ENCODE peak calls at places on chromosomes 16 and 17, in ten cellular contexts. One of them, this sample, is unnamed.

GRCh38 chr17:32876414-32877163 is at the start of gene MYO1D:
- DNase-seq in A549: peak; percentile 48
- DNase-seq in prostate gland: peak; percentile 53
- DNase-seq in heart right ventricle: peak; percentile 29
- DNase-seq in uterus: peak; percentile 52
- DNase-seq in IMR-90: no peak
- DNase-seq in heart left ventricle: peak; percentile 54
- DNase-seq in AG04450: no peak
- DNase-seq in NB4: no peak
- DNase-seq in lower lobe of right lung: peak; percentile 83
- DNase-seq in this sample: peak; percentile 67

GRCh38 chr17:40605301-40605700 is 40.0 kb upstream of the CCR7 start:
- DNase-seq in A549: no peak
- DNase-seq in prostate gland: no peak
- DNase-seq in heart right ventricle: no peak
- DNase-seq in uterus: no peak
- DNase-seq in IMR-90: no peak
- DNase-seq in heart left ventricle: no peak
- DNase-seq in AG04450: no peak
- DNase-seq in NB4: no peak
- DNase-seq in lower lobe of right lung: no peak
- DNase-seq in this sample: no peak

GRCh38 chr16:24499193-24499814 is 40.1 kb upstream of the RBBP6 start:
- DNase-seq in A549: peak; percentile 57
- DNase-seq in prostate gland: no peak
- DNase-seq in heart right ventricle: no peak
- DNase-seq in uterus: no peak
- DNase-seq in IMR-90: peak; percentile 11
- DNase-seq in heart left ventricle: no peak
- DNase-seq in AG04450: no peak
- DNase-seq in NB4: peak; percentile 62
- DNase-seq in lower lobe of right lung: no peak
- DNase-seq in this sample: peak; percentile 54

GRCh38 chr17:39104046-39104445 is 47.4 kb downstream of the PLXDC1 start:
- DNase-seq in A549: no peak
- DNase-seq in prostate gland: no peak
- DNase-seq in heart right ventricle: no peak
- DNase-seq in uterus: no peak
- DNase-seq in IMR-90: peak; percentile 79
- DNase-seq in heart left ventricle: no peak
- DNase-seq in AG04450: peak; percentile 21
- DNase-seq in NB4: no peak
- DNase-seq in lower lobe of right lung: no peak
- DNase-seq in this sample: no peak

GRCh38 chr17:42347198-42347597 is 41.0 kb downstream of the STAT3 start:
- DNase-seq in A549: peak; percentile 37
- DNase-seq in prostate gland: peak; percentile 69
- DNase-seq in heart right ventricle: peak; percentile 65
- DNase-seq in uterus: peak; percentile 91
- DNase-seq in IMR-90: peak; percentile 86
- DNase-seq in heart left ventricle: peak; percentile 43
- DNase-seq in AG04450: peak; percentile 60
- DNase-seq in NB4: no peak
- DNase-seq in lower lobe of right lung: no peak
- DNase-seq in this sample: no peak

GRCh38 chr17:40873255-40873654 is 6.2 kb upstream of the KRT12 start:
- DNase-seq in A549: no peak
- DNase-seq in prostate gland: no peak
- DNase-seq in heart right ventricle: no peak
- DNase-seq in uterus: no peak
- DNase-seq in IMR-90: no peak
- DNase-seq in heart left ventricle: no peak
- DNase-seq in AG04450: no peak
- DNase-seq in NB4: no peak
- DNase-seq in lower lobe of right lung: no peak
- DNase-seq in this sample: no peak

GRCh38 chr17:20191066-20191465 is 181.9 kb downstream of the SPECC1 start:
- DNase-seq in A549: no peak
- DNase-seq in prostate gland: no peak
- DNase-seq in heart right ventricle: no peak
- DNase-seq in uterus: no peak
- DNase-seq in IMR-90: peak; percentile 98
- DNase-seq in heart left ventricle: no peak
- DNase-seq in AG04450: peak; percentile 89
- DNase-seq in NB4: no peak
- DNase-seq in lower lobe of right lung: no peak
- DNase-seq in this sample: no peak

GRCh38 chr17:32569171-32570080 is 82.6 kb downstream of the CDK5R1 start:
- DNase-seq in A549: no peak
- DNase-seq in prostate gland: no peak
- DNase-seq in heart right ventricle: no peak
- DNase-seq in uterus: no peak
- DNase-seq in IMR-90: no peak
- DNase-seq in heart left ventricle: no peak
- DNase-seq in AG04450: no peak
- DNase-seq in NB4: no peak
- DNase-seq in lower lobe of right lung: no peak
- DNase-seq in this sample: peak; percentile 77

DNA sequence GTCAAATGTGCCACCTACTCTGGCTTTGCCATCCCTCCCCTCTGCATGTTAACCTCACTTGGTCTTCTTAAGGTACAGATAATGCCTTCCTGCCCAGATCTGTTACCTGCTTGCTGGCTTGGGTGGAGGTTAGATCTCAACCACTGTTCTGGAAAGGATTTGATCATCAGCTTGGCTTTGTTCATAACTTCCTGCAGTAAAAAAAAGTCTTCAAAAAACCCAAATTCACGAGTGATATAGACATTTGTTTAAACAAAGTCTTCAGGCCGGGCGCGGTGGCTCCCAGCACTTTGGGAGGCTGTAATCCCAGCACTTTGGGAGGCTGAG is 252.8 kb downstream of the NTN1 start:
- DNase-seq in A549: no peak
- DNase-seq in prostate gland: no peak
- DNase-seq in heart right ventricle: no peak
- DNase-seq in uterus: no peak
- DNase-seq in IMR-90: no peak
- DNase-seq in heart left ventricle: no peak
- DNase-seq in AG04450: no peak
- DNase-seq in NB4: no peak
- DNase-seq in lower lobe of right lung: no peak
- DNase-seq in this sample: no peak
- H3K4me3 ChIP-seq in A549: no peak overlapping the region
- H3K4me3 ChIP-seq in prostate gland: no peak overlapping the region
- H3K4me3 ChIP-seq in heart right ventricle: no peak overlapping the region
- H3K4me3 ChIP-seq in uterus: no peak overlapping the region
- H3K4me3 ChIP-seq in IMR-90: no peak overlapping the region
- H3K4me3 ChIP-seq in heart left ventricle: no peak overlapping the region
- H3K4me3 ChIP-seq in AG04450: no peak overlapping the region
- H3K4me3 ChIP-seq in NB4: no peak overlapping the region
- H3K4me3 ChIP-seq in lower lobe of right lung: no peak overlapping the region
- H3K4me3 ChIP-seq in this sample: no peak overlapping the region

GRCh38 chr16:75112281-75113045 is 4.1 kb downstream of the LDHD start:
- DNase-seq in A549: no peak
- DNase-seq in prostate gland: no peak
- DNase-seq in heart right ventricle: no peak
- DNase-seq in uterus: no peak
- DNase-seq in IMR-90: no peak
- DNase-seq in heart left ventricle: no peak
- DNase-seq in AG04450: no peak
- DNase-seq in NB4: no peak
- DNase-seq in lower lobe of right lung: no peak
- DNase-seq in this sample: no peak

GRCh38 chr16:75109732-75110243 is 6.8 kb downstream of the LDHD start:
- DNase-seq in A549: no peak
- DNase-seq in prostate gland: no peak
- DNase-seq in heart right ventricle: peak; percentile 78
- DNase-seq in uterus: no peak
- DNase-seq in IMR-90: no peak
- DNase-seq in heart left ventricle: peak; percentile 78
- DNase-seq in AG04450: no peak
- DNase-seq in NB4: peak; percentile 90
- DNase-seq in lower lobe of right lung: no peak
- DNase-seq in this sample: no peak

GRCh38 chr16:75110637-75111513 is 5.7 kb downstream of the LDHD start:
- DNase-seq in A549: peak; percentile 90
- DNase-seq in prostate gland: peak; percentile 85
- DNase-seq in heart right ventricle: peak; percentile 91
- DNase-seq in uterus: peak; percentile 93
- DNase-seq in IMR-90: peak; percentile 89
- DNase-seq in heart left ventricle: peak; percentile 91
- DNase-seq in AG04450: peak; percentile 72
- DNase-seq in NB4: peak; percentile 94
- DNase-seq in lower lobe of right lung: peak; percentile 91
- DNase-seq in this sample: peak; percentile 93

GRCh38 chr16:75113046-75113491 is 3.5 kb downstream of the LDHD start:
- DNase-seq in A549: no peak
- DNase-seq in prostate gland: no peak
- DNase-seq in heart right ventricle: no peak
- DNase-seq in uterus: no peak
- DNase-seq in IMR-90: no peak
- DNase-seq in heart left ventricle: no peak
- DNase-seq in AG04450: no peak
- DNase-seq in NB4: no peak
- DNase-seq in lower lobe of right lung: no peak
- DNase-seq in this sample: no peak

DNA sequence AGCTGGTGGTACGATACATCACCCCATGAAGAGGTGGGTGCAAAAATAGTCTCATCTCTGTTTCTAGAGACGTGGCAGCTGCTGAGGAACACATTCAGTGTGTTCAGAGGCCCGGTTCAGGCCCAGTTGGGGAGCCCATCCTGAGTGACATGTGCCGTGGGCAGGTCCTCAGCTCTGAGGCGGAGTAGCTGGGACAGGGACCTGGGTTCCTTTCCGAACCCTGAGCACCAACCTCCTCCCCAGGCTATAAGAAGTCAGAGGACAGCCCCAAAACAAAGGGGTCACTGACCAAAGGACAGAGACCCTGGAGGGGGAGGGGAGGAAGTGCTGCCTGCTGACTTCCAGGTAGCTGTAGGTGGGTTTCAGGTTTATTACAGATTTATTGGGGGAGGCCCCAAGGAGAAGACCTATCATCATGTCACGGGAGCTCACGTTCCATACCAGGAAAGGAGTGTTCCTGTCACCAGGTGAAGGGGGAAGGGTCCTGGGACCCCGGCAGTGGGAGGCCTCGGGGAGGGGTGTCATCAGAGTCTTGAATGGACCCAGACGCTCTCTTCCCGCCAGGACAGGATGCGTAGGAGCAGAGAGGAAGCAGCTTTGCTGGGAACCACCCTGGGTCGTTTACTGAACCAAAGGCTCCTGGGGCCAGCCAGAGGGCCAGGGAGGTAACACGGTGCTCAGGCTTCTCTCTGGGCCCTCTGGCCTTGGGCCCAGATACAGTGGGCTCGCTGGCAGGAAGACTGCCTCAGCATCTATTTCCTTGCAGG is 4.9 kb downstream of the LDHD start:
- DNase-seq in A549: no peak
- DNase-seq in prostate gland: no peak
- DNase-seq in heart right ventricle: peak; percentile 66
- DNase-seq in uterus: peak; percentile 43
- DNase-seq in IMR-90: no peak
- DNase-seq in heart left ventricle: peak; percentile 58
- DNase-seq in AG04450: no peak
- DNase-seq in NB4: no peak
- DNase-seq in lower lobe of right lung: peak; percentile 63
- DNase-seq in this sample: no peak
- TF ChIP-seq CTCF in A549: no peak
- TF ChIP-seq CTCF in prostate gland: no peak
- TF ChIP-seq CTCF in heart right ventricle: no peak
- TF ChIP-seq CTCF in uterus: no peak
- TF ChIP-seq CTCF in IMR-90: no peak
- TF ChIP-seq CTCF in heart left ventricle: no peak
- TF ChIP-seq CTCF in AG04450: no peak
- TF ChIP-seq CTCF in NB4: no peak
- TF ChIP-seq CTCF in lower lobe of right lung: peak; percentile 19
- TF ChIP-seq CTCF in this sample: no peak

GRCh38 chr16:79929260-79929977 is 328.9 kb upstream of the MAF start:
- DNase-seq in A549: no peak
- DNase-seq in prostate gland: no peak
- DNase-seq in heart right ventricle: no peak
- DNase-seq in uterus: peak; percentile 30
- DNase-seq in IMR-90: no peak
- DNase-seq in heart left ventricle: no peak
- DNase-seq in AG04450: no peak
- DNase-seq in NB4: no peak
- DNase-seq in lower lobe of right lung: no peak
- DNase-seq in this sample: no peak

GRCh38 chr16:79931721-79932120 is 331.2 kb upstream of the MAF start:
- DNase-seq in A549: no peak
- DNase-seq in prostate gland: no peak
- DNase-seq in heart right ventricle: no peak
- DNase-seq in uterus: no peak
- DNase-seq in IMR-90: no peak
- DNase-seq in heart left ventricle: no peak
- DNase-seq in AG04450: no peak
- DNase-seq in NB4: no peak
- DNase-seq in lower lobe of right lung: no peak
- DNase-seq in this sample: no peak

GRCh38 chr16:79928142-79928735 is 327.7 kb upstream of the MAF start:
- DNase-seq in A549: no peak
- DNase-seq in prostate gland: no peak
- DNase-seq in heart right ventricle: no peak
- DNase-seq in uterus: peak; percentile 50
- DNase-seq in IMR-90: no peak
- DNase-seq in heart left ventricle: no peak
- DNase-seq in AG04450: no peak
- DNase-seq in NB4: no peak
- DNase-seq in lower lobe of right lung: no peak
- DNase-seq in this sample: no peak

GRCh38 chr16:79923431-79923830 is 322.9 kb upstream of the MAF start:
- DNase-seq in A549: no peak
- DNase-seq in prostate gland: no peak
- DNase-seq in heart right ventricle: no peak
- DNase-seq in uterus: no peak
- DNase-seq in IMR-90: no peak
- DNase-seq in heart left ventricle: no peak
- DNase-seq in AG04450: no peak
- DNase-seq in NB4: no peak
- DNase-seq in lower lobe of right lung: no peak
- DNase-seq in this sample: no peak

DNA sequence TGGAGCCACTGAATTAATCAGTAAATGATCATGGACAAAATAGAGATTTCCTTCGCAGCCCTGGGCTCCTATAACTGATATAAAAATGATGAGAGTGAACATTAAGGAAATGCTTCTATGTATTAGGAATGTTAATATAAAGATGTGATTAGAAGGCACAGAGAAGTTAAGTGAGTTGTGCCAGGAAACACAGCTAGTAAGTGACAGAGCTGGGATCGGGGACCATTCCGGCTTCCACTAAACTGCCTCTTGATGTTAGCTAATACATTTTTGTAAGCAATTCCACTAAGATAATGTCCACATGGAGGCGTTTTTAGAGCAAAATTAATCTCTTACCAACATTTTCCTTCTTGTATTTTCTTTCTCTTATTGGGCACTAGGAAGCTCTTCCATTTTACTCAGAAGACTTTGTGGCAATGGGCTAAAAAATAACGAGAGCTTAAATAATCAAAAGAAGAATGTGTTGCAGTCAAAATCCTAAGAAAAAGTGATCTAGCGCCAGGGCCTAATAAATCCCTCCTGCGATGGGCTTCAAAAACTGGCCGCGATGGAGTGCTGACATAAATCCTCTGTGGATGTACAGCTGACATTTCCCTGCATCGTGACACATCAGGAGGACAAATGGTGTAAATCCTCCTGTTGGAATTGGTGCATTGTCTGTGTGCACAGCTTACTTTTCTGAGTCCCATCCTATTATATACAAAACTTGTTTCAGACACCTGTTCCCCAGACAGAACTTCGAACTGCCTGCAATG is 326.1 kb upstream of the MAF start:
- DNase-seq in A549: no peak
- DNase-seq in prostate gland: no peak
- DNase-seq in heart right ventricle: no peak
- DNase-seq in uterus: no peak
- DNase-seq in IMR-90: no peak
- DNase-seq in heart left ventricle: no peak
- DNase-seq in AG04450: no peak
- DNase-seq in NB4: no peak
- DNase-seq in lower lobe of right lung: no peak
- DNase-seq in this sample: no peak
- H3K4me3 ChIP-seq in A549: no peak overlapping the region
- H3K4me3 ChIP-seq in prostate gland: no peak overlapping the region
- H3K4me3 ChIP-seq in heart right ventricle: no peak overlapping the region
- H3K4me3 ChIP-seq in uterus: no peak overlapping the region
- H3K4me3 ChIP-seq in IMR-90: no peak overlapping the region
- H3K4me3 ChIP-seq in heart left ventricle: no peak overlapping the region
- H3K4me3 ChIP-seq in AG04450: no peak overlapping the region
- H3K4me3 ChIP-seq in NB4: no peak overlapping the region
- H3K4me3 ChIP-seq in lower lobe of right lung: no peak overlapping the region
- H3K4me3 ChIP-seq in this sample: no peak overlapping the region

GRCh38 chr17:83092931-83093330 is 13.5 kb downstream of the METRNL start:
- DNase-seq in A549: no peak
- DNase-seq in prostate gland: no peak
- DNase-seq in heart right ventricle: no peak
- DNase-seq in uterus: no peak
- DNase-seq in IMR-90: no peak
- DNase-seq in heart left ventricle: no peak
- DNase-seq in AG04450: no peak
- DNase-seq in NB4: no peak
- DNase-seq in lower lobe of right lung: no peak
- DNase-seq in this sample: no peak
- TF ChIP-seq CTCF in A549: no peak
- TF ChIP-seq CTCF in prostate gland: no peak
- TF ChIP-seq CTCF in heart right ventricle: no peak
- TF ChIP-seq CTCF in uterus: no peak
- TF ChIP-seq CTCF in IMR-90: no peak
- TF ChIP-seq CTCF in heart left ventricle: no peak
- TF ChIP-seq CTCF in AG04450: no peak
- TF ChIP-seq CTCF in NB4: no peak
- TF ChIP-seq CTCF in lower lobe of right lung: no peak
- TF ChIP-seq CTCF in this sample: no peak